ENCODE peak calls at places on chromosomes 16 and 17, in eight cellular contexts. Q is iPS-NIHi11; N is choroid plexus epithelial cell; W is lower leg skin; I is left cardiac atrium; G is mesendoderm; K is MV-4-11; C is stimulated activated CD4-positive, alpha-beta T cell treated with anti-CD3 and anti-CD28 coated beads, Interleukin-12 subunit alpha, Interleukin-12 subunit beta, amount 100 ng/mL, for 4 hours. T is an unnamed sample.

GRCh38 chr16:14301150-14302030 is 230.3 kb downstream of the MRTFB start:
- DNase-seq in K (no peak), C (no peak), W (no peak), I (peak), N (peak), G (peak), Q (no peak), T (no peak)

GRCh38 chr16:5480796-5481195 is 383.2 kb upstream of the EEF2KMT start:
- DNase-seq in K (no peak), G (no peak), W (no peak), C (no peak), I (no peak), N (no peak), Q (no peak), T (no peak)

GRCh38 chr16:1524366-1524765 is 9.1 kb upstream of the TMEM204 start:
- DNase-seq in W (no peak), Q (no peak), G (no peak), I (no peak), C (no peak), K (no peak), N (no peak), T (no peak)

GRCh38 chr16:73771676-73772075 is 524.9 kb upstream of the PSMD7 start:
- DNase-seq in C (no peak), I (no peak), W (no peak), N (no peak), K (peak), G (no peak), Q (no peak), T (no peak)

GRCh38 chr17:17446666-17447155 is 30.1 kb upstream of the MED9 start:
- DNase-seq in K (no peak), I (no peak), N (no peak), C (no peak), Q (no peak), W (no peak), G (peak), T (no peak)

GRCh38 chr17:66764559-66764958 is 70.4 kb upstream of the CACNG5 start:
- DNase-seq in C (no peak), K (no peak), G (no peak), W (peak), I (no peak), Q (no peak), N (no peak), T (no peak)

GRCh38 chr16:3481696-3482658 is 13.3 kb downstream of the C16orf90 start:
- DNase-seq in W (no peak), C (no peak), K (no peak), Q (no peak), G (no peak), N (no peak), I (no peak), T (no peak)

GRCh38 chr17:35726609-35727460 is 4.6 kb upstream of the RASL10B start:
- DNase-seq in W (peak), Q (peak), C (no peak), N (peak), I (peak), G (peak), K (no peak), T (no peak)

GRCh38 chr17:82272495-82273326 is 789 bp downstream of the CSNK1D start:
- DNase-seq in I (peak), Q (peak), C (peak), W (peak), N (no peak), K (no peak), G (peak), T (no peak)

GRCh38 chr17:14352139-14352538 is 51.3 kb downstream of the HS3ST3B1 start:
- DNase-seq in K (peak), I (no peak), W (no peak), Q (no peak), N (peak), C (no peak), G (no peak), T (no peak)

GRCh38 chr17:81612172-81612571 is 24.7 kb downstream of the NPLOC4 start:
- DNase-seq in Q (no peak), K (no peak), N (no peak), C (no peak), G (no peak), I (peak), W (no peak), T (no peak)

GRCh38 chr17:76398523-76399174 is 14.2 kb downstream of the SPHK1 start:
- DNase-seq in I (no peak), G (no peak), K (peak), Q (no peak), C (no peak), N (no peak), W (no peak), T (no peak)

GRCh38 chr17:8105957-8106398 is 12.3 kb downstream of the ALOXE3 start:
- DNase-seq in I (no peak), K (peak), Q (no peak), G (peak), W (no peak), C (no peak), N (no peak), T (no peak)

GRCh38 chr16:48635199-48635718 is 25.3 kb upstream of the N4BP1 start:
- DNase-seq in I (no peak), C (no peak), N (no peak), W (peak), Q (no peak), G (no peak), K (no peak), T (no peak)

GRCh38 chr17:77308768-77309726 is 168.3 kb downstream of the SEC14L1 start:
- DNase-seq in Q (no peak), G (no peak), I (no peak), N (peak), K (peak), C (no peak), W (peak), T (no peak)

GRCh38 chr17:19740933-19741332 is 7.2 kb downstream of the ALDH3A1 start:
- DNase-seq in W (no peak), N (no peak), C (no peak), G (no peak), K (no peak), I (no peak), Q (no peak), T (no peak)

GRCh38 chr17:38460082-38460715 is 31.9 kb downstream of the ARHGAP23 start:
- DNase-seq in N (no peak), W (no peak), Q (no peak), K (no peak), I (no peak), C (no peak), G (no peak), T (no peak)

GRCh38 chr17:77160032-77160876 is 19.5 kb downstream of the SEC14L1 start:
- DNase-seq in W (no peak), G (no peak), K (no peak), C (no peak), I (no peak), N (no peak), Q (no peak), T (no peak)

GRCh38 chr16:83675136-83675535 is 132.6 kb upstream of the HSBP1 start:
- DNase-seq in W (peak), C (no peak), I (no peak), N (peak), Q (peak), K (no peak), G (peak), T (no peak)

GRCh38 chr17:27609606-27610303 is 21.2 kb upstream of the LGALS9 start:
- DNase-seq in N (peak), Q (peak), G (peak), W (no peak), I (no peak), K (peak), C (no peak), T (peak)

GRCh38 chr17:82013772-82014321 is 8.8 kb downstream of the CENPX start:
- DNase-seq in Q (peak), K (no peak), G (no peak), C (no peak), N (no peak), W (no peak), I (no peak), T (no peak)

GRCh38 chr16:31016018-31016417 is 5.6 kb upstream of the STX1B start:
- DNase-seq in G (no peak), Q (no peak), K (no peak), N (no peak), C (no peak), I (no peak), W (no peak), T (no peak)

GRCh38 chr17:2593846-2594656 is 597 bp downstream of the PAFAH1B1 start:
- DNase-seq in I (peak), G (peak), Q (peak), C (peak), N (peak), K (peak), W (peak), T (peak)

GRCh38 chr17:57489321-57489720 is 233.0 kb downstream of the MSI2 start:
- DNase-seq in G (no peak), K (no peak), I (no peak), N (no peak), C (no peak), Q (no peak), W (no peak), T (no peak)

GRCh38 chr16:49858200-49859129 is 2.6 kb upstream of the ZNF423 start:
- DNase-seq in I (peak), K (no peak), G (peak), Q (peak), W (peak), N (peak), C (peak), T (no peak)

GRCh38 chr17:81365601-81366585 is 29.4 kb upstream of the BAHCC1 start:
- DNase-seq in K (peak), C (no peak), N (peak), I (no peak), Q (no peak), W (no peak), G (no peak), T (peak)

GRCh38 chr17:57677858-57678257 is 67.2 kb downstream of the CCDC182 start:
- DNase-seq in N (no peak), G (no peak), K (no peak), C (no peak), W (peak), I (no peak), Q (no peak), T (no peak)

GRCh38 chr17:62905233-62905632 is 60.8 kb upstream of the TANC2 start:
- DNase-seq in Q (no peak), W (no peak), N (no peak), G (no peak), I (no peak), K (no peak), C (no peak), T (no peak)